ENCODE peak calls at places on chromosomes 11 and 22, in five cellular contexts. One of them, this sample, is unnamed.

GRCh38 chr11:4480577-4481539 is 1.6 kb upstream of the OR52K1 start:
- DNase-seq in upper lobe of right lung: no peak
- DNase-seq in right lobe of liver: no peak
- DNase-seq in esophagus squamous epithelium: no peak
- DNase-seq in pancreas: no peak
- DNase-seq in this sample: no peak

GRCh38 chr11:1931326-1931725 is 11.8 kb downstream of the TNNT3 start:
- DNase-seq in upper lobe of right lung: peak; percentile 43
- DNase-seq in right lobe of liver: peak; percentile 48
- DNase-seq in esophagus squamous epithelium: no peak
- DNase-seq in pancreas: peak; percentile 17
- DNase-seq in this sample: no peak

GRCh38 chr11:128493570-128493965 is 93.8 kb downstream of the ETS1 start:
- DNase-seq in upper lobe of right lung: no peak
- DNase-seq in right lobe of liver: no peak
- DNase-seq in esophagus squamous epithelium: no peak
- DNase-seq in pancreas: no peak
- DNase-seq in this sample: no peak

GRCh38 chr11:110059706-110060430 is 33.3 kb upstream of the ZC3H12C start:
- DNase-seq in upper lobe of right lung: no peak
- DNase-seq in right lobe of liver: no peak
- DNase-seq in esophagus squamous epithelium: no peak
- DNase-seq in pancreas: no peak
- DNase-seq in this sample: no peak

GRCh38 chr11:27388869-27389268 is 25.9 kb upstream of the CCDC34 start:
- DNase-seq in upper lobe of right lung: no peak
- DNase-seq in right lobe of liver: no peak
- DNase-seq in esophagus squamous epithelium: no peak
- DNase-seq in pancreas: no peak
- DNase-seq in this sample: no peak

GRCh38 chr22:40855104-40855959 is 1.1 kb downstream of the ST13 start:
- DNase-seq in upper lobe of right lung: no peak
- DNase-seq in right lobe of liver: no peak
- DNase-seq in esophagus squamous epithelium: no peak
- DNase-seq in pancreas: no peak
- DNase-seq in this sample: no peak

GRCh38 chr11:26043665-26044064 is 288.3 kb upstream of the ANO3 start:
- DNase-seq in upper lobe of right lung: no peak
- DNase-seq in right lobe of liver: no peak
- DNase-seq in esophagus squamous epithelium: no peak
- DNase-seq in pancreas: no peak
- DNase-seq in this sample: no peak

GRCh38 chr11:14124886-14125285 is 162.4 kb downstream of the SPON1 start:
- DNase-seq in upper lobe of right lung: no peak
- DNase-seq in right lobe of liver: no peak
- DNase-seq in esophagus squamous epithelium: no peak
- DNase-seq in pancreas: no peak
- DNase-seq in this sample: no peak

GRCh38 chr22:44386386-44387035 is 73.8 kb upstream of the SHISAL1 start:
- DNase-seq in upper lobe of right lung: peak; percentile 51
- DNase-seq in right lobe of liver: peak; percentile 32
- DNase-seq in esophagus squamous epithelium: no peak
- DNase-seq in pancreas: no peak
- DNase-seq in this sample: no peak

GRCh38 chr11:100576044-100577021 is 110.8 kb upstream of the ARHGAP42 start:
- DNase-seq in upper lobe of right lung: no peak
- DNase-seq in right lobe of liver: no peak
- DNase-seq in esophagus squamous epithelium: no peak
- DNase-seq in pancreas: no peak
- DNase-seq in this sample: peak; percentile 16

GRCh38 chr11:47111318-47111804 is 65.3 kb downstream of the ARFGAP2 start:
- DNase-seq in upper lobe of right lung: no peak
- DNase-seq in right lobe of liver: no peak
- DNase-seq in esophagus squamous epithelium: no peak
- DNase-seq in pancreas: no peak
- DNase-seq in this sample: no peak

GRCh38 chr11:29634248-29634647 is 382.6 kb downstream of the KCNA4 start:
- DNase-seq in upper lobe of right lung: no peak
- DNase-seq in right lobe of liver: no peak
- DNase-seq in esophagus squamous epithelium: no peak
- DNase-seq in pancreas: no peak
- DNase-seq in this sample: no peak

GRCh38 chr22:49393526-49393925 is 434.1 kb downstream of the BRD1 start:
- DNase-seq in upper lobe of right lung: no peak
- DNase-seq in right lobe of liver: no peak
- DNase-seq in esophagus squamous epithelium: no peak
- DNase-seq in pancreas: no peak
- DNase-seq in this sample: no peak

GRCh38 chr11:70824590-70825300 is 426.4 kb downstream of the CTTN start:
- DNase-seq in upper lobe of right lung: no peak
- DNase-seq in right lobe of liver: no peak
- DNase-seq in esophagus squamous epithelium: no peak
- DNase-seq in pancreas: no peak
- DNase-seq in this sample: no peak

GRCh38 chr11:107716884-107717532 is 5.2 kb upstream of the SLN start:
- DNase-seq in upper lobe of right lung: no peak
- DNase-seq in right lobe of liver: no peak
- DNase-seq in esophagus squamous epithelium: no peak
- DNase-seq in pancreas: no peak
- DNase-seq in this sample: no peak

GRCh38 chr11:86143429-86144030 is 74.6 kb upstream of the PICALM start:
- DNase-seq in upper lobe of right lung: no peak
- DNase-seq in right lobe of liver: no peak
- DNase-seq in esophagus squamous epithelium: no peak
- DNase-seq in pancreas: no peak
- DNase-seq in this sample: no peak

GRCh38 chr11:10019906-10020682 is 273.9 kb downstream of the SBF2 start:
- DNase-seq in upper lobe of right lung: no peak
- DNase-seq in right lobe of liver: no peak
- DNase-seq in esophagus squamous epithelium: no peak
- DNase-seq in pancreas: no peak
- DNase-seq in this sample: no peak

GRCh38 chr22:19641983-19642451 is 72.3 kb upstream of the SEPTIN5 start:
- DNase-seq in upper lobe of right lung: no peak
- DNase-seq in right lobe of liver: no peak
- DNase-seq in esophagus squamous epithelium: no peak
- DNase-seq in pancreas: no peak
- DNase-seq in this sample: no peak

GRCh38 chr22:19640306-19640705 is 74.0 kb upstream of the SEPTIN5 start:
- DNase-seq in upper lobe of right lung: no peak
- DNase-seq in right lobe of liver: no peak
- DNase-seq in esophagus squamous epithelium: no peak
- DNase-seq in pancreas: no peak
- DNase-seq in this sample: no peak

GRCh38 chr22:19639610-19640135 is 74.6 kb upstream of the SEPTIN5 start:
- DNase-seq in upper lobe of right lung: no peak
- DNase-seq in right lobe of liver: no peak
- DNase-seq in esophagus squamous epithelium: no peak
- DNase-seq in pancreas: no peak
- DNase-seq in this sample: no peak

GRCh38 chr22:19643448-19644313 is 70.6 kb upstream of the SEPTIN5 start:
- DNase-seq in upper lobe of right lung: no peak
- DNase-seq in right lobe of liver: no peak
- DNase-seq in esophagus squamous epithelium: no peak
- DNase-seq in pancreas: no peak
- DNase-seq in this sample: no peak

DNA sequence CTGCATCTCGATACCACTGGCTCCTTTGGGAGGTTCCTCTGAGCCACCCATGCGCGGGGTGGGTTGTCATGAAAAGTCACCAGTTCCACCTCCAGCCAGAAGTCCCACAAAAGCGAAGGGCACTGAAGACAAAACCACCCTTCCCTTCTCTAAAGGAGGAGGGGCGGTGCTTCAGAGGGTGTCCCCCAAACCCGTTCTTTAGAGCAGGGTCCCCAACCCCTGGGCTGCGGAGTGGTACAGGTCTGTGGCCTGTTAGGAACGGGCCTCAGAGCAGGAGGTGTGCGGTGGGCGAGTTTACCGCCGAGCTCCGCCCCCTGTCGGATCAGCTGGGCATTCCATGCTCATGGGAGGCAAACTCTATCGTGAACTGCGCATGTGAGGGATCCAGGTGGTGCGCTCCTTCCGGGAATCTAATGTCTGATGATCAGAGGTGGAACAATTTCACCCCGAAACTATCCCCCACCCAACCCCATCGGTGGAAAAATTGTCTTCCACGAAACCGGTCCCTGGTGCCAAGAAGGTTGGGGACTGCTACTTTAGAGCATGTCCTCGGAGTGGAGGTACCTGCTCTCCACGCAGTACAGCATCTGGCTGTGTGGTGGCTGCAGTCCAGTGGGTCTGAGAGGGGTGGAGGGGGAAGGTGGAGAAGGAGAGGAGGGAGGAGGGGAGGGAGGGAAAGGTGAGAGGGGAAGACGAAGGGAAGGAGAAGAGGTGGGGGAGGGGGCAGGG is 72.9 kb upstream of the SEPTIN5 start:
- DNase-seq in upper lobe of right lung: no peak
- DNase-seq in right lobe of liver: no peak
- DNase-seq in esophagus squamous epithelium: no peak
- DNase-seq in pancreas: no peak
- DNase-seq in this sample: no peak
- TF ChIP-seq CTCF in upper lobe of right lung: peak; percentile 28
- TF ChIP-seq CTCF in right lobe of liver: peak; percentile 28
- TF ChIP-seq CTCF in esophagus squamous epithelium: peak; percentile 14
- TF ChIP-seq CTCF in pancreas: no peak
- TF ChIP-seq CTCF in this sample: peak; percentile 9

GRCh38 chr11:58685973-58686720 is 45.6 kb downstream of the GLYAT start:
- DNase-seq in upper lobe of right lung: no peak
- DNase-seq in right lobe of liver: no peak
- DNase-seq in esophagus squamous epithelium: no peak
- DNase-seq in pancreas: no peak
- DNase-seq in this sample: no peak

GRCh38 chr11:58691675-58692074 is 40.1 kb downstream of the GLYAT start:
- DNase-seq in upper lobe of right lung: no peak
- DNase-seq in right lobe of liver: no peak
- DNase-seq in esophagus squamous epithelium: no peak
- DNase-seq in pancreas: no peak
- DNase-seq in this sample: no peak

DNA sequence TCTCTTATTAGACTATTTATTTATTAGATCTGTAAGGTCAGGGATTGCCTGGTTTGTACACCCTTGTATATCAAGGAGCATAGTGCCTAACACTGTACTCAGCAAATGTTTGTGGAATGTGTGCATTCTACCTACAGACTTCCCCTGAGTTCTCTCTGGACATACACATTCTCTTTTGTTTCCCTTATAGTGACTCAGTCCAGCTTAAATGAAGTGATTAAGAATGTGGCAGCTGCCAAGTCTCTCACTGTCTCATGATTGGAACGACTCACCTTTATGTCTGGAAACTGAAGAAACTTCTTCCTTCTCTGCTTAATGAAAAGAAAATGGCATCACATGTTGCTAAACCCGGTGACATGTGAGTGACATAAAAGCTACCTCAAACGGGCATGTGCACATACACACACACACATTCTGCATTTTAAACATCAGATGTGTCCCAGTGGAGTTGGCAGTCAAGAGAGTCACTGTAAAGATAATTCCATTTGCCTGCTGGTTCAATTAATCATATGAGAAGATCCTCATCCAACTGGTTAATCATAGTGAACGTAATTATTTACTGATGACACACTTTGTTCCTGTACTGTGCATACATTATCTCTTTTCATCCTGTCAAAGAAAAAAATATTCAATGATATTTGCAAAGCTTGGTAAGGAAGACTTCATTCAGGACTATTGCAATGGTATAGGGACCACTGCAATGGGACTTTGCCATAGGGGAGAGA is 42.8 kb downstream of the GLYAT start:
- DNase-seq in upper lobe of right lung: no peak
- DNase-seq in right lobe of liver: no peak
- DNase-seq in esophagus squamous epithelium: no peak
- DNase-seq in pancreas: no peak
- DNase-seq in this sample: no peak
- H3K27ac ChIP-seq in upper lobe of right lung: no peak overlapping the region
- H3K27ac ChIP-seq in right lobe of liver: no peak overlapping the region
- H3K27ac ChIP-seq in esophagus squamous epithelium: no peak overlapping the region
- H3K27ac ChIP-seq in pancreas: no peak overlapping the region
- H3K27ac ChIP-seq in this sample: no peak overlapping the region

GRCh38 chr11:77066229-77067023 is at the start of gene CAPN5:
- DNase-seq in upper lobe of right lung: peak; percentile 95
- DNase-seq in right lobe of liver: peak; percentile 95
- DNase-seq in esophagus squamous epithelium: peak; percentile 36
- DNase-seq in pancreas: peak; percentile 96
- DNase-seq in this sample: peak; percentile 95
- TF ChIP-seq CTCF in upper lobe of right lung: peak; percentile 34
- TF ChIP-seq CTCF in right lobe of liver: peak; percentile 34
- TF ChIP-seq CTCF in esophagus squamous epithelium: no peak
- TF ChIP-seq CTCF in pancreas: no peak
- TF ChIP-seq CTCF in this sample: peak; percentile 27

GRCh38 chr11:65445101-65445603 is 22.6 kb downstream of the NEAT1 start:
- DNase-seq in upper lobe of right lung: no peak
- DNase-seq in right lobe of liver: no peak
- DNase-seq in esophagus squamous epithelium: no peak
- DNase-seq in pancreas: no peak
- DNase-seq in this sample: peak; percentile 44

GRCh38 chr11:65446446-65447277 is 24.1 kb downstream of the NEAT1 start:
- DNase-seq in upper lobe of right lung: no peak
- DNase-seq in right lobe of liver: peak; percentile 78
- DNase-seq in esophagus squamous epithelium: no peak
- DNase-seq in pancreas: no peak
- DNase-seq in this sample: peak; percentile 81

GRCh38 chr11:65445604-65446445 is 23.2 kb downstream of the NEAT1 start:
- DNase-seq in upper lobe of right lung: no peak
- DNase-seq in right lobe of liver: peak; percentile 74
- DNase-seq in esophagus squamous epithelium: no peak
- DNase-seq in pancreas: no peak
- DNase-seq in this sample: peak; percentile 60

GRCh38 chr11:65442952-65443351 is 20.4 kb downstream of the NEAT1 start:
- DNase-seq in upper lobe of right lung: no peak
- DNase-seq in right lobe of liver: no peak
- DNase-seq in esophagus squamous epithelium: no peak
- DNase-seq in pancreas: no peak
- DNase-seq in this sample: peak; percentile 34

GRCh38 chr11:65444314-65445051 is 21.9 kb downstream of the NEAT1 start:
- DNase-seq in upper lobe of right lung: no peak
- DNase-seq in right lobe of liver: peak; percentile 79
- DNase-seq in esophagus squamous epithelium: no peak
- DNase-seq in pancreas: no peak
- DNase-seq in this sample: peak; percentile 71
- H3K27ac ChIP-seq in upper lobe of right lung: peak overlapping the region; percentile 42
- H3K27ac ChIP-seq in right lobe of liver: peak overlapping the region; percentile 56
- H3K27ac ChIP-seq in esophagus squamous epithelium: peak overlapping the region; percentile 100
- H3K27ac ChIP-seq in pancreas: no peak overlapping the region
- H3K27ac ChIP-seq in this sample: peak overlapping the region; percentile 59

GRCh38 chr11:90913131-90913668 is 690.4 kb upstream of the CHORDC1 start:
- DNase-seq in upper lobe of right lung: no peak
- DNase-seq in right lobe of liver: no peak
- DNase-seq in esophagus squamous epithelium: no peak
- DNase-seq in pancreas: no peak
- DNase-seq in this sample: no peak

GRCh38 chr11:90912631-90913030 is 689.8 kb upstream of the CHORDC1 start:
- DNase-seq in upper lobe of right lung: no peak
- DNase-seq in right lobe of liver: no peak
- DNase-seq in esophagus squamous epithelium: no peak
- DNase-seq in pancreas: no peak
- DNase-seq in this sample: no peak

GRCh38 chr11:90911192-90911591 is 688.3 kb upstream of the CHORDC1 start:
- DNase-seq in upper lobe of right lung: no peak
- DNase-seq in right lobe of liver: no peak
- DNase-seq in esophagus squamous epithelium: no peak
- DNase-seq in pancreas: no peak
- DNase-seq in this sample: no peak

GRCh38 chr11:90908074-90908473 is 685.2 kb upstream of the CHORDC1 start:
- DNase-seq in upper lobe of right lung: no peak
- DNase-seq in right lobe of liver: no peak
- DNase-seq in esophagus squamous epithelium: no peak
- DNase-seq in pancreas: no peak
- DNase-seq in this sample: no peak
- TF ChIP-seq CTCF in upper lobe of right lung: peak; percentile 12
- TF ChIP-seq CTCF in right lobe of liver: no peak
- TF ChIP-seq CTCF in esophagus squamous epithelium: no peak
- TF ChIP-seq CTCF in pancreas: no peak
- TF ChIP-seq CTCF in this sample: no peak